ENCODE peak calls at places on chromosomes 2 and 18, in four cellular contexts. One of them, this sample, is unnamed.
A peak's percentile ranks its signal among the peaks of the same experiment; 100 is the strongest.

GRCh38 chr18:59604877-59605276 is 92.3 kb downstream of the CCBE1 start:
- DNase-seq in aorta: no peak
- DNase-seq in GM23338: no peak
- DNase-seq in esophagus squamous epithelium: no peak
- DNase-seq in this sample: no peak

GRCh38 chr2:28434600-28434989 is 41.9 kb downstream of the FOSL2 start:
- DNase-seq in aorta: no peak
- DNase-seq in GM23338: no peak
- DNase-seq in esophagus squamous epithelium: no peak
- DNase-seq in this sample: no peak

GRCh38 chr2:172230783-172231446 is 128.2 kb upstream of the DLX2 start:
- DNase-seq in aorta: no peak
- DNase-seq in GM23338: no peak
- DNase-seq in esophagus squamous epithelium: no peak
- DNase-seq in this sample: no peak

GRCh38 chr2:24372033-24372432 is 11.7 kb upstream of the ITSN2 start:
- DNase-seq in aorta: no peak
- DNase-seq in GM23338: no peak
- DNase-seq in esophagus squamous epithelium: no peak
- DNase-seq in this sample: no peak

GRCh38 chr2:170106441-170106840 is 71.5 kb upstream of the MYO3B start:
- DNase-seq in aorta: no peak
- DNase-seq in GM23338: peak; percentile 65
- DNase-seq in esophagus squamous epithelium: no peak
- DNase-seq in this sample: no peak

GRCh38 chr2:225055714-225056113 is 13.4 kb upstream of the DOCK10 start:
- DNase-seq in aorta: no peak
- DNase-seq in GM23338: no peak
- DNase-seq in esophagus squamous epithelium: no peak
- DNase-seq in this sample: no peak

GRCh38 chr2:46270384-46270783 is 26.8 kb upstream of the EPAS1 start:
- DNase-seq in aorta: no peak
- DNase-seq in GM23338: no peak
- DNase-seq in esophagus squamous epithelium: no peak
- DNase-seq in this sample: no peak

GRCh38 chr18:8930990-8931648 is 171.4 kb upstream of the NDUFV2 start:
- DNase-seq in aorta: no peak
- DNase-seq in GM23338: peak; percentile 44
- DNase-seq in esophagus squamous epithelium: no peak
- DNase-seq in this sample: no peak

GRCh38 chr2:219983836-219984235 is 356.4 kb downstream of the SLC4A3 start:
- DNase-seq in aorta: no peak
- DNase-seq in GM23338: no peak
- DNase-seq in esophagus squamous epithelium: no peak
- DNase-seq in this sample: no peak

GRCh38 chr2:160028431-160029269 is 33.8 kb downstream of the PLA2R1 start:
- DNase-seq in aorta: no peak
- DNase-seq in GM23338: no peak
- DNase-seq in esophagus squamous epithelium: no peak
- DNase-seq in this sample: no peak

GRCh38 chr2:182767578-182767977 is 51.5 kb downstream of the DNAJC10 start:
- DNase-seq in aorta: no peak
- DNase-seq in GM23338: peak; percentile 72
- DNase-seq in esophagus squamous epithelium: no peak
- DNase-seq in this sample: no peak

GRCh38 chr2:71925268-71926097 is 222.2 kb downstream of the CYP26B1 start:
- DNase-seq in aorta: peak; percentile 72
- DNase-seq in GM23338: no peak
- DNase-seq in esophagus squamous epithelium: no peak
- DNase-seq in this sample: no peak

GRCh38 chr2:39733070-39733674 is 45.9 kb downstream of the THUMPD2 start:
- DNase-seq in aorta: no peak
- DNase-seq in GM23338: no peak
- DNase-seq in esophagus squamous epithelium: no peak
- DNase-seq in this sample: no peak

GRCh38 chr2:118857677-118858484 is 10.4 kb upstream of the EN1 start:
- DNase-seq in aorta: no peak
- DNase-seq in GM23338: peak; percentile 56
- DNase-seq in esophagus squamous epithelium: no peak
- DNase-seq in this sample: no peak

GRCh38 chr2:101770672-101771071 is 73.2 kb downstream of the MAP4K4 start:
- DNase-seq in aorta: no peak
- DNase-seq in GM23338: peak; percentile 52
- DNase-seq in esophagus squamous epithelium: no peak
- DNase-seq in this sample: no peak

GRCh38 chr18:34153711-34154110 is 71.0 kb downstream of the NOL4 start:
- DNase-seq in aorta: no peak
- DNase-seq in GM23338: no peak
- DNase-seq in esophagus squamous epithelium: no peak
- DNase-seq in this sample: no peak

GRCh38 chr2:191739194-191739593 is 61.3 kb downstream of the NABP1 start:
- DNase-seq in aorta: no peak
- DNase-seq in GM23338: no peak
- DNase-seq in esophagus squamous epithelium: no peak
- DNase-seq in this sample: no peak

GRCh38 chr2:211611621-211612020 is 927.0 kb downstream of the ERBB4 start:
- DNase-seq in aorta: no peak
- DNase-seq in GM23338: no peak
- DNase-seq in esophagus squamous epithelium: no peak
- DNase-seq in this sample: no peak

GRCh38 chr18:4510709-4511108 is 55.6 kb upstream of the DLGAP1 start:
- DNase-seq in aorta: no peak
- DNase-seq in GM23338: no peak
- DNase-seq in esophagus squamous epithelium: no peak
- DNase-seq in this sample: no peak

GRCh38 chr2:168330624-168331423 is 83.4 kb upstream of the STK39 start:
- DNase-seq in aorta: no peak
- DNase-seq in GM23338: no peak
- DNase-seq in esophagus squamous epithelium: no peak
- DNase-seq in this sample: no peak

GRCh38 chr2:166042356-166042755 is 85.5 kb downstream of the SCN1A start:
- DNase-seq in aorta: no peak
- DNase-seq in GM23338: no peak
- DNase-seq in esophagus squamous epithelium: no peak
- DNase-seq in this sample: no peak

GRCh38 chr2:164485541-164485940 is 135.7 kb downstream of the GRB14 start:
- DNase-seq in aorta: no peak
- DNase-seq in GM23338: no peak
- DNase-seq in esophagus squamous epithelium: no peak
- DNase-seq in this sample: no peak

GRCh38 chr2:77434880-77435279 is 87.3 kb downstream of the LRRTM4 start:
- DNase-seq in aorta: no peak
- DNase-seq in GM23338: peak; percentile 26
- DNase-seq in esophagus squamous epithelium: no peak
- DNase-seq in this sample: no peak

DNA sequence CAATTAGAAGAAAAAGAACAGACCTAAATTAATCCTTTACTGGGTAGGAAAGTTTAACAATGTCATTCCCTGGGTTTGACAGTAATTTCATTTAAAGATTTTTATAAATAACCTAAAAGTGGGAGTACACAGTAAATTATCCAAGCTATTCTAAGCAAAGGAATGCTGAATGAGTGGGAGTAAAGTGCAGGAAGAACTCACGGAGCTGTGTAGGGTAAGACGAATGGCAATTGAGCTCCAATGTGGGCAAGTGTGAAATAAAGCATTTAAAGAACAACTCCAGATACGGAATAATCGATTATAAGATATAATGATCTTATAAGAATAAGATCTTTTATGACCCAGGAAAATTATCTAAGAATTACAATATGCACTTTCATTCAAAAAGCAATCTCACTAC is 93.2 kb downstream of the LRRTM4 start:
- DNase-seq in aorta: no peak
- DNase-seq in GM23338: no peak
- DNase-seq in esophagus squamous epithelium: no peak
- DNase-seq in this sample: no peak
- H3K27ac ChIP-seq in aorta: no peak overlapping the region
- H3K27ac ChIP-seq in GM23338: no peak overlapping the region
- H3K27ac ChIP-seq in esophagus squamous epithelium: no peak overlapping the region
- H3K27ac ChIP-seq in this sample: no peak overlapping the region

GRCh38 chr2:15323227-15323626 is 237.9 kb downstream of the NBAS start:
- DNase-seq in aorta: no peak
- DNase-seq in GM23338: no peak
- DNase-seq in esophagus squamous epithelium: no peak
- DNase-seq in this sample: no peak

DNA sequence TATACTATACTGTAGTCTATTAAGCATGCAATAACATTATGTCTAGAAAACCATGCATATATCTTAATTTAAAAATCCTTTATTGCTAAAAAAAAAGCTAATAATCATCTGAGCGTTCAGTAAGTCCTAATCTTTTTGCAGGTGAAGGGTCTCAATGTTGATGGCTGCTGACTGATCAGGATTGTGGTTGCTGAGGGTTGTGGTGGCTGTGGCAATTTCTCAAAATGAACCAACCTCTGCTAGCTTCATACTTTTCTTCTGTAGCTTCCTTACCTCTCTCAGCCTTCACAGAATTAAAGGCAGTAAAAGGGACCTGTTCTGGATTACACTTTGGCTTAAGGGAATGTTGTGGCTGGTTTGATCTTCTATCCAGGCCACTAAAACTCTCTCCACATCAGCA is 235.8 kb downstream of the NBAS start:
- DNase-seq in aorta: no peak
- DNase-seq in GM23338: no peak
- DNase-seq in esophagus squamous epithelium: no peak
- DNase-seq in this sample: no peak
- H3K36me3 ChIP-seq in aorta: peaks cover 3% of the 10 kb centered on the region
- H3K36me3 ChIP-seq in GM23338: no peaks in the 10 kb centered on the region
- H3K36me3 ChIP-seq in esophagus squamous epithelium: no peaks in the 10 kb centered on the region
- H3K36me3 ChIP-seq in this sample: peaks cover 22% of the 10 kb centered on the region

GRCh38 chr18:49412673-49413072 is 47.8 kb downstream of the DYM start:
- DNase-seq in aorta: no peak
- DNase-seq in GM23338: no peak
- DNase-seq in esophagus squamous epithelium: no peak
- DNase-seq in this sample: no peak
- H3K27ac ChIP-seq in aorta: no peak overlapping the region
- H3K27ac ChIP-seq in GM23338: peak overlapping the region; percentile 42
- H3K27ac ChIP-seq in esophagus squamous epithelium: peak overlapping the region; percentile 46
- H3K27ac ChIP-seq in this sample: peak overlapping the region; percentile 20

GRCh38 chr2:134949966-134950708 is 31.5 kb downstream of the CCNT2 start:
- DNase-seq in aorta: no peak
- DNase-seq in GM23338: no peak
- DNase-seq in esophagus squamous epithelium: no peak
- DNase-seq in this sample: no peak
- H3K36me3 ChIP-seq in aorta: peaks cover 4% of the 10 kb centered on the region
- H3K36me3 ChIP-seq in GM23338: peaks cover 42% of the 10 kb centered on the region
- H3K36me3 ChIP-seq in esophagus squamous epithelium: no peaks in the 10 kb centered on the region
- H3K36me3 ChIP-seq in this sample: peaks cover 74% of the 10 kb centered on the region

GRCh38 chr2:156399224-156399949 is 36.8 kb upstream of the GPD2 start:
- DNase-seq in aorta: no peak
- DNase-seq in GM23338: peak; percentile 23
- DNase-seq in esophagus squamous epithelium: no peak
- DNase-seq in this sample: no peak

GRCh38 chr2:156401863-156402262 is 34.3 kb upstream of the GPD2 start:
- DNase-seq in aorta: no peak
- DNase-seq in GM23338: no peak
- DNase-seq in esophagus squamous epithelium: no peak
- DNase-seq in this sample: no peak

GRCh38 chr2:156398176-156398575 is 38.0 kb upstream of the GPD2 start:
- DNase-seq in aorta: no peak
- DNase-seq in GM23338: no peak
- DNase-seq in esophagus squamous epithelium: no peak
- DNase-seq in this sample: no peak

GRCh38 chr2:156400704-156401678 is 35.2 kb upstream of the GPD2 start:
- DNase-seq in aorta: peak; percentile 87
- DNase-seq in GM23338: peak; percentile 64
- DNase-seq in esophagus squamous epithelium: no peak
- DNase-seq in this sample: peak; percentile 72

DNA sequence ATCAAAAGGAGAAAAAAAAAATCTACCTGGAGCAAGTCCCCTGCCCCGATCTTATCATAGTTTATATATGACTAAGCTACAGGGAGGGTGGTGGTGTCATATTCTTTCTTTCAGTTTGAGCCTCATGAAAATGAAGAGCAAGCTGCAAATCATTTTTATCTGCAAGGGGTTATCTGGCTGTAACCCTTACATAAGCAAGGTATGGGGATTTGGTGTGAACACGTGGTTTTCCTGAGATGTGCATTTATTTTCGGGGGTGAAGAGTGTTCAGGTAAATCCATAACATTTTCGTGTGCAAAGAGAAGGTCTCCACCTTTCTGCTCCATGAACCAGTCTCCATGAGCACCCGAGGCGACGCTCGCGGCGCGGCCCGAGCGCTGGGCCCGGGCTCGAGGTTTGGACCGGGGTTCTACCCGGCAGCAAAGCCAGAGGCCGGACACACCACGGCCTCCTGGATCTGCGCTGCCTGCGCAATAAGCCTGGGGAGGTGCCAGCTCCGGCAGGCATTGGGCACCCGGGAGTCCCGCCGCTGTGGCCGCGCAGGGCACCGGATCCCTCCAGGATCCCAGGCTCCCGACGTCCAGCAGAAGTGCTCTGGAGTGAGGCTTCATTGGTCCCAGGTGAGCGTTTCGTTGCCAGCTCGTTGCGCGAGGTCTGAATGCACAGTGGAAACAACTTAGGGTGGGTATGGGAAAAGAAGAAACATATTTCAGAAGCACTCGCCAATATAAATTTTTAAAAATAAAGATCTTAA is 36.1 kb upstream of the GPD2 start:
- DNase-seq in aorta: peak; percentile 95
- DNase-seq in GM23338: peak; percentile 71
- DNase-seq in esophagus squamous epithelium: no peak
- DNase-seq in this sample: no peak
- H3K27ac ChIP-seq in aorta: peak overlapping the region; percentile 94
- H3K27ac ChIP-seq in GM23338: no peak overlapping the region
- H3K27ac ChIP-seq in esophagus squamous epithelium: peak overlapping the region; percentile 94
- H3K27ac ChIP-seq in this sample: peak overlapping the region; percentile 85

DNA sequence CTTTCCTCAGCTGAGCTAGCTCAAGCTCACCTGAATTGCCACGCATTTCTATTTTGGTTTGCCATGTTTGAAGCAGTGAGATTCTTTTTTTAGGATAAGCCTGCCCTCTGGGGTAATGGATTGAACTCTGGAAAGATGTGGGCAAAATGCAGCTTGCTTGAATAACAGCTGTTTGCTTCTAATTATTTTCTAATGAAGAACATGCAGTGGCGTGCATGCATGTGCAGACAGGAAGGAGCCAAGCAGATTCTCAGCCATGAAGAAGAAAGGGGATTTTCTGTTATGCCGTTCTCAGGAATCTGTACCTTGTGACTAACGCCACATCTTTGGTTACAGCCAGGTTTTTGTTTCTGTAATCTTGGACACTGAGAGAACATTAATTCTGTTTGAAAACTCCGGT is 171.2 kb downstream of the ANTXR1 start:
- DNase-seq in aorta: no peak
- DNase-seq in GM23338: no peak
- DNase-seq in esophagus squamous epithelium: no peak
- DNase-seq in this sample: no peak
- H3K36me3 ChIP-seq in aorta: peaks cover 3% of the 10 kb centered on the region
- H3K36me3 ChIP-seq in GM23338: no peaks in the 10 kb centered on the region
- H3K36me3 ChIP-seq in esophagus squamous epithelium: no peaks in the 10 kb centered on the region
- H3K36me3 ChIP-seq in this sample: no peaks in the 10 kb centered on the region

This sample was measured in effector memory CD4-positive, alpha-beta T cell.